ENCODE peak calls at places on chromosomes 13 and 19, in eight cellular contexts. E is A549, A is sigmoid colon, L is tibial nerve, I is upper lobe of left lung, H is GM12878, P is ovary, R is transverse colon. W is an unnamed sample. For H3K4me1, the result is how much of the 10 kb centered on the place peaks cover.

GRCh38 chr19:46727036-46727501 is 10.2 kb upstream of the PRKD2 start:
- DNase-seq in R (no peak), P (no peak), I (no peak), E (no peak), H (no peak), A (peak), L (no peak), W (no peak)

GRCh38 chr13:104014803-104015645 is 948.8 kb upstream of the SLC10A2 start:
- DNase-seq in E (no peak), P (no peak), R (no peak), H (no peak), I (no peak), A (no peak), L (no peak), W (no peak)

GRCh38 chr13:19984430-19985218 is 26.1 kb downstream of the ZMYM2 start:
- DNase-seq in P (no peak), I (no peak), E (peak), H (peak), L (no peak), R (no peak), A (no peak), W (no peak)

GRCh38 chr13:97338571-97338970 is 95.4 kb upstream of the RAP2A start:
- DNase-seq in I (no peak), A (no peak), R (no peak), E (no peak), L (no peak), P (no peak), H (no peak), W (no peak)

GRCh38 chr19:47510516-47511127 is 4.2 kb downstream of the NAPA start:
- DNase-seq in A (no peak), H (no peak), P (no peak), E (no peak), R (no peak), I (no peak), L (no peak), W (no peak)

GRCh38 chr19:13172335-13173128 is 22.3 kb downstream of the IER2 start:
- DNase-seq in L (peak), R (peak), E (peak), P (peak), I (peak), A (peak), H (no peak), W (peak)

GRCh38 chr13:101242720-101243119 is 173.6 kb downstream of the NALCN start:
- DNase-seq in R (no peak), I (no peak), A (no peak), E (no peak), P (no peak), L (no peak), H (no peak), W (no peak)

GRCh38 chr13:37531054-37531453 is 67.5 kb downstream of the POSTN start:
- DNase-seq in E (no peak), P (no peak), H (no peak), L (no peak), R (no peak), I (no peak), A (no peak), W (no peak)

GRCh38 chr19:34273121-34273845 is 18.9 kb downstream of the GARRE1 start:
- DNase-seq in I (no peak), A (no peak), P (no peak), L (no peak), E (no peak), H (no peak), R (no peak), W (no peak)

GRCh38 chr13:100523994-100524393 is 64.6 kb downstream of the GGACT start:
- DNase-seq in A (no peak), H (no peak), I (no peak), E (no peak), L (no peak), P (no peak), R (no peak), W (no peak)

GRCh38 chr19:30227661-30228112 is 144.5 kb upstream of the ZNF536 start:
- DNase-seq in I (peak), L (peak), H (no peak), R (peak), E (peak), A (peak), P (no peak), W (no peak)

GRCh38 chr13:26482451-26483197 is 74.9 kb upstream of the WASF3 start:
- DNase-seq in E (peak), R (peak), L (peak), A (peak), P (peak), I (no peak), H (peak), W (no peak)

GRCh38 chr19:40348961-40349507 is 539 bp downstream of the PLD3 start:
- DNase-seq in P (no peak), L (peak), A (no peak), R (no peak), E (peak), H (no peak), I (no peak), W (no peak)

GRCh38 chr19:55694656-55695491 is 19.8 kb downstream of the EPN1 start:
- DNase-seq in E (no peak), A (peak), P (peak), R (no peak), H (no peak), L (no peak), I (peak), W (no peak)

GRCh38 chr13:95571941-95572340 is 19.4 kb downstream of the CLDN10 start:
- DNase-seq in R (no peak), H (no peak), P (no peak), L (no peak), E (no peak), I (no peak), A (no peak), W (no peak)

GRCh38 chr13:114203536-114203935 is 24.5 kb downstream of the CFAP97D2 start:
- DNase-seq in L (no peak), A (no peak), I (no peak), R (no peak), H (no peak), E (no peak), P (no peak), W (no peak)

GRCh38 chr19:29519146-29519545 is 6.6 kb upstream of the VSTM2B start:
- DNase-seq in R (no peak), A (no peak), P (no peak), H (no peak), I (no peak), L (no peak), E (no peak), W (no peak)

GRCh38 chr19:57241181-57241580 is 749 bp downstream of the ZNF805 start:
- DNase-seq in E (peak), P (no peak), A (no peak), I (no peak), H (no peak), L (no peak), R (no peak), W (peak)

GRCh38 chr19:12647490-12648071 is 19.0 kb downstream of the MAN2B1 start:
- DNase-seq in P (peak), L (peak), A (peak), E (no peak), I (peak), H (no peak), R (peak), W (no peak)

GRCh38 chr13:40440990-40441820 is 225.2 kb downstream of the FOXO1 start:
- DNase-seq in L (peak), I (no peak), A (peak), P (peak), H (no peak), E (peak), R (peak), W (no peak)

GRCh38 chr13:98397221-98397620 is 179.7 kb downstream of the STK24 start:
- DNase-seq in P (no peak), H (no peak), R (no peak), A (no peak), I (no peak), E (no peak), L (no peak), W (no peak)

GRCh38 chr13:106532111-106532929 is 3.1 kb downstream of the EFNB2 start:
- DNase-seq in H (no peak), E (no peak), R (no peak), P (no peak), L (no peak), A (no peak), I (no peak), W (no peak)

GRCh38 chr13:73825143-73825542 is 309.1 kb downstream of the KLF12 start:
- DNase-seq in A (no peak), R (no peak), P (no peak), L (no peak), H (no peak), I (no peak), E (no peak), W (no peak)

GRCh38 chr19:33821871-33822270 is 25.2 kb downstream of the KCTD15 start:
- DNase-seq in H (no peak), A (no peak), P (no peak), R (no peak), L (no peak), E (no peak), I (no peak), W (no peak)

GRCh38 chr19:9913237-9914000 is 22.9 kb downstream of the OLFM2 start:
- DNase-seq in E (no peak), P (no peak), L (no peak), I (peak), A (no peak), R (peak), H (no peak), W (no peak)

GRCh38 chr13:48043789-48044503 is 6.4 kb downstream of the NUDT15 start:
- DNase-seq in A (no peak), R (no peak), I (no peak), L (no peak), E (no peak), H (no peak), P (no peak), W (no peak)

GRCh38 chr19:51729781-51730180 is 6.0 kb upstream of the HAS1 start:
- DNase-seq in R (no peak), L (no peak), E (no peak), I (no peak), A (no peak), P (no peak), H (no peak), W (no peak)

DNA sequence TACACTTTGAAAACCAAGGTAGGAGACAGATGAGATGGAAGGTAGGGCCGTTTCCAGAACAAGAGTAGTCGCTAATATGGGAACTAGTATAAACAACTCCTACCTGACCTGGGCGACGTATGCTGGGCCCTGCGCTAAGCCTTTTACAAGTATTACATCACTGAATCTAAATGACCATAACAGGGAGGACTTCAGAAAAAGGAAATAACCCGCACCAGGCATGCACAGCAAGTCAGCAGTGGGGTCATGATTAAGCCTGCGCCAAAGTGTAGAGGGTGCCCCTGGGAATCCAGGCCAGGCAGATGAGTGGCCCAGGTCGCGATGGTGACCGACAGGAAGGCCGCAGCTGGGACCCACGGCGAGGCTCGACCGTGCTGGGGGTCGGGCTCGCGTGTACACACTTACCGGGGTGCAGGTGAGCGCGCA is 597 bp downstream of the ATP13A1 start:
- DNase-seq in P (no peak), H (no peak), I (no peak), R (no peak), A (peak), E (no peak), L (no peak), W (no peak)
- TF ChIP-seq EP300 in P (no peak), H (no peak), I (no peak), R (no peak), A (no peak), E (no peak), L (no peak), W (no peak)

GRCh38 chr13:30431269-30431950 is 9.1 kb downstream of the UBE2L5 start:
- DNase-seq in E (no peak), I (no peak), H (no peak), A (no peak), P (no peak), L (no peak), R (no peak), W (no peak)

GRCh38 chr13:30429235-30429634 is 6.9 kb downstream of the UBE2L5 start:
- DNase-seq in P (no peak), R (no peak), I (no peak), L (no peak), H (no peak), E (no peak), A (no peak), W (no peak)

DNA sequence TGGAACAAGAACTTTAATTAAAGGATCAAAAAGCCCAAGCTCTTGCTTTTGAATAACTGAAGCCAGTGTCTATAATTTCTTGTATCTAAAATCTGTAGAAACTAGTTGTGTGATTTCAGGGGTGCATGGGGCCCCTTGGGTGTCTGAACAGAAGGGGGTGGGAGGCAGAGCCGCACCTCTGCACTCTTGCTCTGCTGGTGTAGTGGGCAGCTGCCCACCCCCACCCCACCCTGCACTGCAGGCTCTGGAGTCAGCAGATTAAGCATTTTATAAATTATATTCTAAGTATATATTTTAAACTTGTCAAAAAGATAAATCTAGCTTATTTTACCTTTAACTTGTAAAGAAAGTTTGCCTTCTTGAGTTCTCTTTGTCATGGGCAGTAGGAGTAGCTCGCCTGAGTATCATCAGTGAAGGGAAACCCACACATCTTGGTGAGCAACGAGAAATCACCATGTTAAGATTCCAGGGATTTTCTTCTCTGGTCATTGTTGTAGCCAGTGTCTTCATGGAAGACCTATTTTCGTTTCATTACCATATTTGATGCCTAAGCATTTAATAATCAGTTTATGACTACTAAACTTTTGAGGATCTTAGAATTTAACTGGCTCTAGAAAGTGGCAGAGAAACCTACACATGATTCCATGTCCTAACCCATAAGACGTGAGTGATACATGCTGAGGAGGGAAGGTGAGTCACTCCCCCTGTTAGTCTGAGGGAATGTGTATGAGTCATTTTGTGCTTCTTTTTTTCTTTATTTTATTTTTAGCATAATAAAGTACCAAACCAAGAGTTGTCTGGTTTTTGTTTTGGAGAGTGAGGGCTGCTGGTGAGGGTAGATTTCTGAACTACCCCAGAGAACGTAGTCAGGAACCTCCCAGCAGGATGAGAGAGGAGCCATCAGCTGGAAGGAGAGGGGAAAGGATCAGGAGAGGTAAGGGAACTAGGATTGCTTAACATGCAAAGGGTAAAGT is 7.7 kb downstream of the UBE2L5 start:
- DNase-seq in I (no peak), A (no peak), L (no peak), P (no peak), R (no peak), E (peak), H (peak), W (no peak)
- H3K4me1 ChIP-seq in I (under half), A (under half), L (under half), P (under half), R (under half), E (under half), H (under half), W (under half)

GRCh38 chr13:67197704-67198103 is 32.4 kb downstream of the PCDH9 start:
- DNase-seq in P (no peak), E (no peak), I (no peak), H (no peak), R (no peak), L (no peak), A (no peak), W (no peak)
- TF ChIP-seq EP300 in P (no peak), E (no peak), I (no peak), H (no peak), R (no peak), L (no peak), A (no peak), W (no peak)

DNA sequence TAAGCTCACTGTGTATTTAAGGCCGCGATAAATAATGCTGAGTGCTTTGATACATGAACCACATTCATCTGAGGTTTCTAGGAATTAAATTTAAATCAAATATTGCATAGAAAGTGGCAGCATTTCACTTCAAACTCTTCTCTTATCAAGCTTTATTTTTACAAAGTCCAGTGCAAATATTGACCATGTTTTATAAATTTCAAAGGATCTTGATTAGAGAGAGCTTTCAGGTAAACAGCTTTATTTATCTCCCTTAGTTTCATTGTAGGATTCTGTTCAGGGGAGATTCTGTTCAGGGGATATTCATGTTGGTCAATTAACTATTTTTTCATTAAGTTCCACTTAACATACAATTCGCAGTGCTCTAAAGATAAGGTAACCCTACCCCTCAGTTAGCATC is 249.7 kb upstream of the IRS2 start:
- DNase-seq in R (no peak), E (no peak), P (no peak), I (no peak), L (no peak), A (no peak), H (no peak), W (no peak)
- H3K4me1 ChIP-seq in R (under half), E (under half), P (under half), I (under half), L (under half), A (under half), H (under half), W (under half)

DNA sequence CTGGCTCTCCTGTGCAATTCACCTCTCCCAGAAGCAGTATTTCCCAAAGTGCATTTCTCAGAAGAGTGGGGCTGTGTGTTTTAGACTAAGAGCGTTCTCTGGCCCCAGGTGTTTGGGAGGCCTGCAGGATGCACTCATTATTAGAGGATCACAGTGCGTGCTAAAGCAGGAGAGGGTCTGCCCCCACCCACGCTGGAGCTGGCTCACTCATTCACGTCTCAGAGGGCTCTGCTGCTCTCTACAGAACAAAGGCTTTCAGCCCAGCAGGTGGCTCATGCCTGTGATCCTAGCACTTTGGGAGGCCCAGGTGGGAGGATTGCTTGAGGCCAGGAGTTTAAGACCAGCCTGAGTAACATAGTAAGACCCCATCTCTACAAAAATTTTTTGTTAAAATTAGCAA is 756.7 kb downstream of the UQCRFS1 start:
- DNase-seq in L (no peak), E (no peak), I (no peak), H (no peak), R (no peak), A (no peak), P (no peak), W (no peak)
- TF ChIP-seq EP300 in L (no peak), E (no peak), I (no peak), H (no peak), R (no peak), A (no peak), P (no peak), W (no peak)